ENCODE peak calls at places on chromosomes 16 and 17, in nine cellular contexts. K, R, M, C, J, E, P, H and A are unnamed samples.

GRCh38 chr17:16106161-16106891 is 106.7 kb downstream of the TTC19 start:
- DNase-seq in P (no peak), E (no peak), K (no peak), C (no peak), R (no peak), M (no peak), H (no peak), J (peak), A (no peak)

GRCh38 chr17:59371426-59372099 is 40.1 kb downstream of the YPEL2 start:
- DNase-seq in C (no peak), E (no peak), M (peak), H (peak), K (no peak), P (no peak), R (no peak), J (peak), A (no peak)

GRCh38 chr17:44219126-44219635 is 294 bp downstream of the UBTF start:
- DNase-seq in E (peak), R (peak), P (no peak), C (peak), H (peak), J (peak), M (peak), K (peak), A (peak)

GRCh38 chr16:65202461-65202860 is 80.6 kb upstream of the CDH11 start:
- DNase-seq in R (no peak), J (peak), E (no peak), P (no peak), C (no peak), K (no peak), H (no peak), M (no peak), A (no peak)

GRCh38 chr17:66636111-66636510 is 198.8 kb upstream of the CACNG5 start:
- DNase-seq in H (no peak), M (peak), K (no peak), C (no peak), R (peak), J (peak), P (no peak), E (no peak), A (no peak)

GRCh38 chr17:79626156-79626890 is 15.5 kb upstream of the RBFOX3 start:
- DNase-seq in K (no peak), E (no peak), J (no peak), H (peak), P (no peak), M (no peak), R (no peak), C (no peak), A (no peak)

GRCh38 chr17:31310260-31310659 is 3.6 kb downstream of the EVI2B start:
- DNase-seq in C (peak), H (no peak), R (peak), J (no peak), M (no peak), K (peak), E (no peak), P (no peak), A (peak)

GRCh38 chr16:14455577-14455976 is 174.5 kb downstream of the PARN start:
- DNase-seq in H (no peak), P (no peak), M (peak), E (no peak), J (no peak), C (no peak), R (no peak), K (no peak), A (no peak)

GRCh38 chr17:81456091-81456490 is 56.5 kb downstream of the ACTG1 start:
- DNase-seq in R (no peak), C (no peak), M (no peak), H (no peak), P (no peak), K (no peak), E (no peak), J (no peak), A (no peak)